ENCODE peak calls at places on chromosomes 12 and 14, in five cellular contexts. One of them, this sample, is unnamed.

GRCh38 chr14:74613211-74613914 is 1.3 kb upstream of the LTBP2 start:
- DNase-seq in IMR-90: no peak
- DNase-seq in tibial nerve: no peak
- DNase-seq in uterus: no peak
- DNase-seq in fibroblast of lung: no peak
- DNase-seq in this sample: no peak

GRCh38 chr12:104279164-104279563 is 24.4 kb upstream of the EID3 start:
- DNase-seq in fibroblast of lung: peak; percentile 21
- DNase-seq in IMR-90: no peak
- DNase-seq in uterus: no peak
- DNase-seq in tibial nerve: no peak
- DNase-seq in this sample: no peak

GRCh38 chr12:126747530-126748149 is 1519.3 kb upstream of the TMEM132C start:
- DNase-seq in IMR-90: no peak
- DNase-seq in uterus: no peak
- DNase-seq in fibroblast of lung: peak; percentile 10
- DNase-seq in tibial nerve: peak; percentile 34
- DNase-seq in this sample: no peak

GRCh38 chr12:115264605-115265004 is 580.6 kb upstream of the TBX3 start:
- DNase-seq in IMR-90: no peak
- DNase-seq in tibial nerve: no peak
- DNase-seq in fibroblast of lung: no peak
- DNase-seq in uterus: no peak
- DNase-seq in this sample: no peak

GRCh38 chr12:65891987-65892481 is 67.8 kb downstream of the HMGA2 start:
- DNase-seq in IMR-90: peak; percentile 99
- DNase-seq in tibial nerve: peak; percentile 84
- DNase-seq in uterus: peak; percentile 82
- DNase-seq in fibroblast of lung: peak; percentile 100
- DNase-seq in this sample: peak; percentile 95

GRCh38 chr14:82667501-82667900 is 1133.8 kb upstream of the SEL1L start:
- DNase-seq in IMR-90: no peak
- DNase-seq in tibial nerve: no peak
- DNase-seq in fibroblast of lung: no peak
- DNase-seq in uterus: no peak
- DNase-seq in this sample: no peak

GRCh38 chr14:77372304-77372841 is 4.5 kb downstream of the TMED8 start:
- DNase-seq in IMR-90: peak; percentile 88
- DNase-seq in tibial nerve: no peak
- DNase-seq in fibroblast of lung: peak; percentile 86
- DNase-seq in uterus: no peak
- DNase-seq in this sample: no peak

GRCh38 chr12:6062427-6063378 is 61.8 kb downstream of the VWF start:
- DNase-seq in uterus: peak; percentile 36
- DNase-seq in fibroblast of lung: peak; percentile 34
- DNase-seq in IMR-90: peak; percentile 48
- DNase-seq in tibial nerve: no peak
- DNase-seq in this sample: no peak

GRCh38 chr14:78605065-78605762 is 435.0 kb downstream of the NRXN3 start:
- DNase-seq in tibial nerve: no peak
- DNase-seq in uterus: no peak
- DNase-seq in IMR-90: no peak
- DNase-seq in fibroblast of lung: no peak
- DNase-seq in this sample: no peak

GRCh38 chr14:101323111-101323510 is 238.2 kb upstream of the DIO3 start:
- DNase-seq in IMR-90: no peak
- DNase-seq in fibroblast of lung: no peak
- DNase-seq in uterus: no peak
- DNase-seq in tibial nerve: no peak
- DNase-seq in this sample: no peak

GRCh38 chr12:29398495-29398894 is 17.5 kb upstream of the ERGIC2 start:
- DNase-seq in fibroblast of lung: no peak
- DNase-seq in uterus: no peak
- DNase-seq in tibial nerve: no peak
- DNase-seq in IMR-90: no peak
- DNase-seq in this sample: no peak

GRCh38 chr12:57224973-57225679 is 4.4 kb upstream of the SHMT2 start:
- DNase-seq in uterus: no peak
- DNase-seq in IMR-90: no peak
- DNase-seq in tibial nerve: no peak
- DNase-seq in fibroblast of lung: no peak
- DNase-seq in this sample: no peak

GRCh38 chr14:80108430-80108829 is 102.9 kb downstream of the DIO2 start:
- DNase-seq in IMR-90: no peak
- DNase-seq in uterus: no peak
- DNase-seq in fibroblast of lung: no peak
- DNase-seq in tibial nerve: no peak
- DNase-seq in this sample: no peak

GRCh38 chr14:61489932-61490331 is 168.6 kb downstream of the PRKCH start:
- DNase-seq in fibroblast of lung: peak; percentile 41
- DNase-seq in IMR-90: no peak
- DNase-seq in uterus: no peak
- DNase-seq in tibial nerve: peak; percentile 64
- DNase-seq in this sample: no peak

GRCh38 chr12:14781563-14781962 is 21.7 kb downstream of the WBP11 start:
- DNase-seq in IMR-90: no peak
- DNase-seq in fibroblast of lung: no peak
- DNase-seq in uterus: no peak
- DNase-seq in tibial nerve: no peak
- DNase-seq in this sample: no peak

GRCh38 chr14:95959317-95959716 is 79.8 kb upstream of the C14orf132 start:
- DNase-seq in uterus: no peak
- DNase-seq in fibroblast of lung: no peak
- DNase-seq in IMR-90: no peak
- DNase-seq in tibial nerve: no peak
- DNase-seq in this sample: no peak

GRCh38 chr12:7142057-7142644 is 12.0 kb downstream of the CLSTN3 start:
- DNase-seq in IMR-90: peak; percentile 39
- DNase-seq in uterus: no peak
- DNase-seq in fibroblast of lung: peak; percentile 11
- DNase-seq in tibial nerve: peak; percentile 70
- DNase-seq in this sample: no peak

GRCh38 chr12:6182279-6182898 is 17.8 kb upstream of the CD9 start:
- DNase-seq in uterus: peak; percentile 85
- DNase-seq in tibial nerve: no peak
- DNase-seq in fibroblast of lung: peak; percentile 70
- DNase-seq in IMR-90: peak; percentile 68
- DNase-seq in this sample: no peak

GRCh38 chr14:87575378-87575777 is 417.6 kb downstream of the GALC start:
- DNase-seq in fibroblast of lung: no peak
- DNase-seq in IMR-90: no peak
- DNase-seq in tibial nerve: no peak
- DNase-seq in uterus: no peak
- DNase-seq in this sample: no peak

GRCh38 chr14:73209943-73210342 is 27.4 kb upstream of the PAPLN start:
- DNase-seq in tibial nerve: no peak
- DNase-seq in fibroblast of lung: peak; percentile 76
- DNase-seq in IMR-90: peak; percentile 67
- DNase-seq in uterus: no peak
- DNase-seq in this sample: no peak

GRCh38 chr14:100424504-100425453 is 101.6 kb downstream of the SLC25A47 start:
- DNase-seq in tibial nerve: no peak
- DNase-seq in IMR-90: no peak
- DNase-seq in uterus: no peak
- DNase-seq in fibroblast of lung: no peak
- DNase-seq in this sample: no peak

GRCh38 chr12:47022296-47022695 is 57.1 kb upstream of the PCED1B start:
- DNase-seq in tibial nerve: no peak
- DNase-seq in fibroblast of lung: peak; percentile 87
- DNase-seq in uterus: no peak
- DNase-seq in IMR-90: peak; percentile 82
- DNase-seq in this sample: no peak

GRCh38 chr12:24423611-24424010 is 474.1 kb upstream of the SOX5 start:
- DNase-seq in tibial nerve: no peak
- DNase-seq in uterus: no peak
- DNase-seq in IMR-90: no peak
- DNase-seq in fibroblast of lung: no peak
- DNase-seq in this sample: no peak

GRCh38 chr14:95896628-95897027 is 20.0 kb downstream of the TUNAR start:
- DNase-seq in uterus: no peak
- DNase-seq in tibial nerve: no peak
- DNase-seq in IMR-90: no peak
- DNase-seq in fibroblast of lung: no peak
- DNase-seq in this sample: no peak

GRCh38 chr14:104344815-104345214 is 206.4 kb downstream of the KIF26A start:
- DNase-seq in fibroblast of lung: no peak
- DNase-seq in tibial nerve: no peak
- DNase-seq in uterus: no peak
- DNase-seq in IMR-90: no peak
- DNase-seq in this sample: no peak

GRCh38 chr12:83346333-83346732 is 659.6 kb downstream of the TMTC2 start:
- DNase-seq in tibial nerve: no peak
- DNase-seq in uterus: no peak
- DNase-seq in fibroblast of lung: no peak
- DNase-seq in IMR-90: no peak
- DNase-seq in this sample: no peak

GRCh38 chr12:45655186-45655585 is 74.3 kb upstream of the ARID2 start:
- DNase-seq in tibial nerve: no peak
- DNase-seq in IMR-90: peak; percentile 47
- DNase-seq in uterus: no peak
- DNase-seq in fibroblast of lung: peak; percentile 19
- DNase-seq in this sample: no peak

DNA sequence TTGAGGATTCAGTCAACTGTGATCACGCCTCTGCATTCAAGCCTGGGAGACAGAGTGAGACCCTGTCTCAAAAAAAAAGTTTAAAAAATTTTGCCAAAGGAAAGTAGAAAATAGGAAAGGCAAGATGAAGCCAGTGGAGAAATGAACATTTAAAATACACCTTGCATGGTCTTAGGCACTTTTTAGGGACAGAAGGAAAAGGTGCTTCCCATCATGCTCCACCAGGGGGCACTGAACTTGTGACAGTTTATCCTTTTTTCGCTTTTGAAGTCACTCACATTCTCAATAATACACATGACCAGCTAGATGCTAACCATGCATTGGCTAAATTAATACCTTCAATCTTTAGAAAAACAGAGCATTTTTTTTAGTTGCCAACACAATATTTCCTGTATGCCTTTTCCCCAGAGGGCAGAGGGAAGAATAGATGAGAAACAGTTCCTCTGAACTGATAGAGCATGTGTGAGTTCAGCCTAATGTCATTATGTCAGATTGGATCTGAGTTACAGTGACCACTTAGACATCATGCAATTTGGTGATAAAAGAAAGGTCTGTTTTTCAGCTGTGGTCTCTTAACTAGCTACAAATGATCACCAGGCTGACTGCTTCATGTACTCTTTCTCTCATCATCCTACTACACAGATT is 221.8 kb upstream of the SSTR1 start:
- DNase-seq in IMR-90: peak; percentile 65
- DNase-seq in fibroblast of lung: peak; percentile 13
- DNase-seq in uterus: no peak
- DNase-seq in tibial nerve: peak; percentile 36
- DNase-seq in this sample: no peak
- TF ChIP-seq CTCF in IMR-90: peak; percentile 77
- TF ChIP-seq CTCF in fibroblast of lung: peak; percentile 78
- TF ChIP-seq CTCF in uterus: no peak
- TF ChIP-seq CTCF in tibial nerve: peak; percentile 59
- TF ChIP-seq CTCF in this sample: peak; percentile 68

GRCh38 chr12:102592134-102592533 is 111.8 kb upstream of the IGF1 start:
- DNase-seq in tibial nerve: no peak
- DNase-seq in uterus: no peak
- DNase-seq in fibroblast of lung: no peak
- DNase-seq in IMR-90: no peak
- DNase-seq in this sample: no peak

GRCh38 chr12:102596687-102597086 is 116.3 kb upstream of the IGF1 start:
- DNase-seq in fibroblast of lung: no peak
- DNase-seq in IMR-90: no peak
- DNase-seq in uterus: no peak
- DNase-seq in tibial nerve: no peak
- DNase-seq in this sample: no peak

GRCh38 chr12:102595315-102595714 is 115.0 kb upstream of the IGF1 start:
- DNase-seq in tibial nerve: no peak
- DNase-seq in IMR-90: no peak
- DNase-seq in fibroblast of lung: no peak
- DNase-seq in uterus: no peak
- DNase-seq in this sample: no peak

GRCh38 chr12:102593128-102593527 is 112.8 kb upstream of the IGF1 start:
- DNase-seq in fibroblast of lung: no peak
- DNase-seq in tibial nerve: no peak
- DNase-seq in uterus: no peak
- DNase-seq in IMR-90: no peak
- DNase-seq in this sample: no peak

DNA sequence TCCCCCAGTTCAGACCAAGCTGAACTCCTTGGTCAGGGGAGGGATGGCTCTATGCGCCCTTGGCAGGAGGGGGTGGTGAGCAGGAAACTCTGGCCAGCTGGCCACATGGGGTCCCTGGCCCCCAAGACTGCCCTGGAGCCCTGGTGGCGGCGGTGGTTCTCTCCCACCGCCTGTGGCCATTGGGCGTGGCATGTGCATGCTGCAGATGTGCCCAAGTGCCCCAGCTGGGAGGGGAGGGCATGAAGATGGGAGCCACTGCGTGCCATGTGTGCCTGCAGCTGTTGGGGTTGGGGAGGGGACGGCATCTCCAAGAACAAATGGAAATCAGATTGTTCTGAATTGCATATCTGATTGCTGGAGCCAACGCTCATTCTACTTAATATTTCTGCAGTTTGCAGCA is 115.7 kb upstream of the IGF1 start:
- DNase-seq in fibroblast of lung: no peak
- DNase-seq in IMR-90: no peak
- DNase-seq in tibial nerve: no peak
- DNase-seq in uterus: no peak
- DNase-seq in this sample: no peak
- H3K4me3 ChIP-seq in fibroblast of lung: no peak overlapping the region
- H3K4me3 ChIP-seq in IMR-90: no peak overlapping the region
- H3K4me3 ChIP-seq in tibial nerve: no peak overlapping the region
- H3K4me3 ChIP-seq in uterus: no peak overlapping the region
- H3K4me3 ChIP-seq in this sample: no peak overlapping the region

GRCh38 chr12:111288771-111289170 is 80.1 kb downstream of the PHETA1 start:
- DNase-seq in fibroblast of lung: no peak
- DNase-seq in IMR-90: no peak
- DNase-seq in uterus: no peak
- DNase-seq in tibial nerve: no peak
- DNase-seq in this sample: no peak

GRCh38 chr12:111284709-111285108 is 84.2 kb downstream of the PHETA1 start:
- DNase-seq in IMR-90: no peak
- DNase-seq in uterus: no peak
- DNase-seq in tibial nerve: no peak
- DNase-seq in fibroblast of lung: no peak
- DNase-seq in this sample: no peak

GRCh38 chr12:111287125-111287900 is 81.6 kb downstream of the PHETA1 start:
- DNase-seq in uterus: no peak
- DNase-seq in fibroblast of lung: no peak
- DNase-seq in tibial nerve: no peak
- DNase-seq in IMR-90: no peak
- DNase-seq in this sample: no peak

GRCh38 chr12:111283986-111284385 is 84.9 kb downstream of the PHETA1 start:
- DNase-seq in tibial nerve: no peak
- DNase-seq in IMR-90: no peak
- DNase-seq in uterus: no peak
- DNase-seq in fibroblast of lung: no peak
- DNase-seq in this sample: no peak

GRCh38 chr12:111285191-111285590 is 83.7 kb downstream of the PHETA1 start:
- DNase-seq in tibial nerve: no peak
- DNase-seq in IMR-90: no peak
- DNase-seq in uterus: no peak
- DNase-seq in fibroblast of lung: no peak
- DNase-seq in this sample: no peak
- H3K27me3 ChIP-seq in tibial nerve: no peaks in the 10 kb centered on the region
- H3K27me3 ChIP-seq in IMR-90: peaks cover 6% of the 10 kb centered on the region
- H3K27me3 ChIP-seq in uterus: no peaks in the 10 kb centered on the region
- H3K27me3 ChIP-seq in fibroblast of lung: no peaks in the 10 kb centered on the region
- H3K27me3 ChIP-seq in this sample: no peaks in the 10 kb centered on the region

GRCh38 chr12:26309646-26310045 is 114.3 kb downstream of the SSPN start:
- DNase-seq in tibial nerve: no peak
- DNase-seq in IMR-90: no peak
- DNase-seq in fibroblast of lung: no peak
- DNase-seq in uterus: no peak
- DNase-seq in this sample: no peak
- TF ChIP-seq CTCF in tibial nerve: no peak
- TF ChIP-seq CTCF in IMR-90: no peak
- TF ChIP-seq CTCF in fibroblast of lung: no peak
- TF ChIP-seq CTCF in uterus: no peak
- TF ChIP-seq CTCF in this sample: no peak

This sample was measured in kidney epithelial cell.